ENCODE peak calls at places on chromosomes 4 and X, in five cellular contexts. M is CD4-positive, alpha-beta T cell; O is activated T-helper 2 cell treated with anti-CD3 and anti-CD28 coated beads, Interferon-gamma antibody, Interleukin-2, Interleukin-4, amounts not matched to agents 10 μg/mL and 5 μg/mL and 100 μg/mL, durations not matched to agents 14 hours and 24 hours and 36 hours; N is body of pancreas; G is stimulated activated CD4-positive, alpha-beta T cell treated with anti-CD3 and anti-CD28 coated beads, Interleukin-4, amount 100 ng/mL, for 24 hours. Y is an unnamed sample.

GRCh38 chrX:38965883-38966282 is 164.6 kb downstream of the MID1IP1 start:
- DNase-seq in O (no peak), G (no peak), N (no peak), M (no peak), Y (no peak)

GRCh38 chr4:150582881-150583286 is 933 bp downstream of the MAB21L2 start:
- DNase-seq in O (no peak), N (no peak), G (no peak), M (no peak), Y (no peak)

GRCh38 chr4:139890810-139891209 is 225.2 kb downstream of the MGST2 start:
- DNase-seq in O (no peak), M (no peak), N (no peak), G (no peak), Y (no peak)

GRCh38 chr4:77240469-77241066 is 83.6 kb downstream of the CCNG2 start:
- DNase-seq in N (peak), G (peak), O (peak), M (peak), Y (peak)

GRCh38 chr4:135281230-135281629 is 1079.6 kb upstream of the PABPC4L start:
- DNase-seq in O (no peak), M (no peak), G (no peak), N (no peak), Y (no peak)

GRCh38 chr4:3115637-3116300 is 41.3 kb downstream of the HTT start:
- DNase-seq in M (no peak), O (no peak), G (no peak), N (no peak), Y (no peak)

GRCh38 chr4:164383187-164384181 is 370.4 kb upstream of the SMIM31 start:
- DNase-seq in O (no peak), M (no peak), G (no peak), N (no peak), Y (no peak)

GRCh38 chr4:20272411-20272872 is 20.7 kb downstream of the SLIT2 start:
- DNase-seq in G (no peak), N (no peak), O (no peak), M (no peak), Y (no peak)

GRCh38 chr4:109434007-109434792 is 585 bp downstream of the SEC24B start:
- DNase-seq in N (peak), G (peak), M (peak), O (peak), Y (peak)

GRCh38 chrX:73448379-73448778 is 1.5 kb downstream of the CDX4 start:
- DNase-seq in M (no peak), O (no peak), G (no peak), N (no peak), Y (no peak)

GRCh38 chr4:14835708-14836107 is 166.6 kb upstream of the CPEB2 start:
- DNase-seq in G (no peak), N (no peak), O (no peak), M (no peak), Y (no peak)

GRCh38 chr4:155207534-155208257 is 740 bp upstream of the NPY2R start:
- DNase-seq in N (peak), M (no peak), G (no peak), O (no peak), Y (no peak)